ENCODE peak calls at places on chromosomes 13 and 19, in ten cellular contexts. A is spleen, V is A549, G is GM12891, U is lower leg skin, T is testis, C is NB4, X is esophagus squamous epithelium, P is HCT116, K is transverse colon. E is an unnamed sample.

GRCh38 chr19:1383014-1383310 is 745 bp upstream of the NDUFS7 start:
- DNase-seq in K (no peak), G (no peak), T (no peak), U (no peak), P (no peak), A (no peak), V (no peak), C (peak), X (no peak), E (peak)

GRCh38 chr19:10510301-10510802 is 6.9 kb downstream of the S1PR5 start:
- DNase-seq in A (no peak), X (no peak), T (no peak), K (peak), C (peak), U (no peak), G (peak), V (no peak), P (no peak), E (no peak)

GRCh38 chr13:37179646-37180045 is 74.2 kb upstream of the CSNK1A1L start:
- DNase-seq in C (no peak), U (no peak), G (no peak), X (no peak), T (no peak), A (no peak), K (no peak), P (no peak), V (no peak), E (no peak)

GRCh38 chr13:49859568-49859967 is 67.1 kb upstream of the KPNA3 start:
- DNase-seq in X (no peak), P (peak), U (no peak), C (no peak), G (no peak), V (peak), T (no peak), A (no peak), K (peak), E (no peak)

GRCh38 chr19:5360003-5360820 is 19.6 kb upstream of the PTPRS start:
- DNase-seq in T (no peak), A (no peak), G (no peak), X (no peak), P (no peak), V (no peak), U (no peak), C (no peak), K (no peak), E (no peak)

GRCh38 chr13:36369268-36370107 is 23.3 kb upstream of the SPART start:
- DNase-seq in C (no peak), P (no peak), T (no peak), X (no peak), G (no peak), V (no peak), A (no peak), U (no peak), K (no peak), E (no peak)

GRCh38 chr13:73962284-73962683 is 171.9 kb downstream of the KLF12 start:
- DNase-seq in P (no peak), T (no peak), C (no peak), V (no peak), A (no peak), U (no peak), G (no peak), X (no peak), K (no peak), E (no peak)

GRCh38 chr19:51026554-51026831 is at the start of gene KLK11:
- DNase-seq in P (no peak), V (no peak), U (no peak), C (no peak), X (no peak), A (no peak), T (no peak), G (no peak), K (no peak), E (no peak)

GRCh38 chr13:37418490-37418889 is 180.1 kb downstream of the POSTN start:
- DNase-seq in T (no peak), P (no peak), K (no peak), C (no peak), A (no peak), G (no peak), V (no peak), U (no peak), X (no peak), E (no peak)

GRCh38 chr13:54975676-54976075 is 1947.1 kb downstream of the OLFM4 start:
- DNase-seq in T (no peak), P (no peak), U (no peak), X (no peak), C (no peak), V (no peak), K (no peak), G (no peak), A (no peak), E (no peak)

GRCh38 chr13:28492527-28493367 is 2.2 kb downstream of the FLT1 start:
- DNase-seq in G (no peak), A (no peak), P (no peak), T (no peak), V (no peak), C (peak), X (no peak), U (no peak), K (no peak), E (no peak)

GRCh38 chr19:5150902-5151741 is 182.2 kb downstream of the KDM4B start:
- DNase-seq in G (peak), K (no peak), X (no peak), V (no peak), P (no peak), C (no peak), A (peak), T (no peak), U (peak), E (no peak)

GRCh38 chr13:111901301-111901905 is 165.5 kb upstream of the SOX1 start:
- DNase-seq in X (no peak), T (no peak), G (no peak), C (no peak), K (no peak), P (no peak), V (no peak), A (no peak), U (peak), E (no peak)

GRCh38 chr13:18951412-18951811 is 230.2 kb downstream of the TUBA3C start:
- DNase-seq in C (no peak), G (no peak), V (no peak), X (no peak), T (no peak), K (no peak), P (no peak), A (peak), U (peak), E (no peak)

GRCh38 chr19:19642506-19643157 is 825 bp downstream of the GMIP start:
- DNase-seq in T (no peak), G (peak), P (no peak), K (peak), X (no peak), A (no peak), V (no peak), C (peak), U (no peak), E (peak)

GRCh38 chr19:30070970-30071632 is 129.1 kb downstream of the URI1 start:
- DNase-seq in K (peak), V (no peak), X (no peak), P (no peak), C (no peak), U (peak), T (no peak), G (no peak), A (peak), E (no peak)

GRCh38 chr19:14361824-14362223 is 19.4 kb upstream of the ADGRE5 start:
- DNase-seq in V (peak), P (no peak), A (peak), C (peak), K (no peak), U (no peak), T (no peak), X (no peak), G (no peak), E (no peak)

GRCh38 chr13:21671793-21672680 is 1.2 kb downstream of the FGF9 start:
- DNase-seq in U (no peak), K (no peak), G (no peak), T (no peak), P (no peak), A (no peak), X (no peak), C (no peak), V (no peak), E (no peak)

GRCh38 chr13:21837841-21838551 is 167.1 kb downstream of the FGF9 start:
- DNase-seq in K (no peak), P (no peak), C (no peak), V (no peak), T (no peak), U (no peak), A (no peak), X (no peak), G (no peak), E (no peak)

DNA sequence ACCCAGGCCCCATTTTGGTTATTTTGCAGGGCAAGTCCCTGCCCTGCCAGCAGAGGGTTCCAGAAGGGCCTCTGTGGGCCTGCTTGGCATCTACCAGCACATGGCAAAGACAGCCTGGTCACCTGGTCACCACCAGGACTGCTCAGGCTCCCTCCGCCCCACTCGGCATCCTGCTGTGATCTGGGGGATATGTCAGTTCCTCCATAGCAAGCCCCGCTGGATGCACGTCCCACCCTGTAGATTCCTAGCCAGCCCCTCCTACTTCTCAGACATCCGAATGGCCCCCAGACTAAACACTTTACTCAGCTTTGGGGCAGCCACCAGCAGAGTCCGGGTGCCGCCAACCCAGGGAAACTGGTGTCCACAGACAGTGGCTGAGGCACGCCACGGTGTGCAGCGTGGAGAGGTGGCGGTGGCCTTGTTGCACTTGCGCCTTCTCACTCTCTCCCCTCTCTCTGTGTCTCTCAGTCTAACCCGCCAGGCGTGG is 31.8 kb upstream of the USE1 start:
- DNase-seq in U (no peak), X (no peak), T (no peak), V (no peak), P (no peak), K (no peak), G (no peak), A (peak), C (peak), E (no peak)
- TF ChIP-seq POLR2A in U (no peak), X (no peak), T (no peak), V (no peak), P (no peak), K (no peak), G (no peak), A (no peak), C (no peak), E (no peak)

GRCh38 chr19:18568367-18568766 is 3.3 kb upstream of the UBA52 start:
- DNase-seq in P (no peak), T (no peak), U (no peak), C (no peak), K (no peak), X (no peak), G (no peak), V (no peak), A (no peak), E (no peak)

GRCh38 chr19:18574691-18575291 is 3.1 kb downstream of the UBA52 start:
- DNase-seq in T (no peak), X (no peak), G (no peak), K (no peak), C (no peak), A (no peak), V (no peak), U (no peak), P (no peak), E (no peak)

GRCh38 chr19:18576383-18576782 is 4.7 kb downstream of the UBA52 start:
- DNase-seq in P (no peak), A (no peak), X (no peak), G (no peak), T (no peak), U (no peak), V (no peak), K (no peak), C (no peak), E (no peak)

GRCh38 chr19:18566953-18567352 is 4.7 kb upstream of the UBA52 start:
- DNase-seq in G (no peak), T (no peak), C (no peak), K (no peak), X (no peak), U (no peak), P (no peak), V (no peak), A (no peak), E (no peak)

GRCh38 chr19:18571564-18572344 is at the start of gene UBA52:
- DNase-seq in K (peak), U (peak), T (peak), V (peak), A (peak), G (peak), C (peak), X (peak), P (peak), E (peak)
- TF ChIP-seq POLR2A in K (peak), U (no peak), T (peak), V (peak), A (no peak), G (peak), C (peak), X (peak), P (peak), E (peak)

GRCh38 chr13:42279080-42279479 is 7.1 kb downstream of the AKAP11 start:
- DNase-seq in A (no peak), K (no peak), G (no peak), C (peak), X (no peak), P (no peak), V (no peak), T (no peak), U (no peak), E (no peak)

GRCh38 chr13:42279986-42280385 is 8.0 kb downstream of the AKAP11 start:
- DNase-seq in V (no peak), K (no peak), P (no peak), T (no peak), C (no peak), G (no peak), U (no peak), A (no peak), X (no peak), E (no peak)

GRCh38 chr13:42283574-42283973 is 11.6 kb downstream of the AKAP11 start:
- DNase-seq in U (no peak), C (no peak), A (no peak), X (no peak), K (peak), V (no peak), T (no peak), P (no peak), G (no peak), E (no peak)

GRCh38 chr13:42277618-42278276 is 5.8 kb downstream of the AKAP11 start:
- DNase-seq in T (no peak), U (no peak), V (no peak), P (no peak), X (no peak), A (no peak), C (peak), G (no peak), K (no peak), E (no peak)

GRCh38 chr13:42280537-42280936 is 8.6 kb downstream of the AKAP11 start:
- DNase-seq in P (no peak), A (no peak), K (no peak), V (no peak), U (no peak), C (no peak), T (no peak), X (no peak), G (no peak), E (no peak)
- TF ChIP-seq POLR2A in P (no peak), A (no peak), K (no peak), V (no peak), U (no peak), C (no peak), T (no peak), X (no peak), G (no peak), E (no peak)

GRCh38 chr19:48484931-48485612 is 15.9 kb downstream of the CYTH2 start:
- DNase-seq in K (no peak), U (no peak), A (no peak), P (no peak), C (no peak), V (no peak), T (no peak), G (no peak), X (no peak), E (no peak)
- TF ChIP-seq POLR2A in K (no peak), U (no peak), A (no peak), P (no peak), C (no peak), V (no peak), T (no peak), G (no peak), X (no peak), E (no peak)

GRCh38 chr19:18156841-18157464 is 4.0 kb downstream of the PIK3R2 start:
- DNase-seq in U (peak), X (no peak), G (no peak), C (no peak), T (peak), K (peak), A (peak), P (peak), V (peak), E (peak)
- TF ChIP-seq POLR2A in U (no peak), X (no peak), G (no peak), C (no peak), T (no peak), K (no peak), A (no peak), P (no peak), V (no peak), E (no peak)

DNA sequence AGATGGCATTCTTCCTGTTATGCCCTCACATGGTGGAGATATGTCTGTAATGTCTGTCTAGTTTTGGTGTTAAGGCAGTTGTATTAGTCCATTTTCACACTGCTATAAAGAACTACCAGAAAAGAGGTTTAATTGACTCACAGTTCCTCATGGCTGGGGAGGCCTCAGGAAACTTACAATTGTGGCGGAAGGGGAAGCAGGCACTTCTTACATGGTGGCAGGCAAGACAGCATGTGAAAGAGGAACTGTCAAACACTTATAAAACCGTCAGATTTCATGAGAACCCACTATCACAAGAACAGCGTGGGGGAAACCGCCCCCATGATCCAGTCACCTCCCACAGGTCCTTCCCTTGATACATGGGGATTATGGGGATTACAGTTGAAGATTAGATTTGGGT is 3.2 kb downstream of the ZNF441 start:
- DNase-seq in P (no peak), K (no peak), X (no peak), T (no peak), V (no peak), A (no peak), G (no peak), U (no peak), C (peak), E (no peak)
- TF ChIP-seq POLR2A in P (no peak), K (no peak), X (no peak), T (no peak), V (no peak), A (no peak), G (no peak), U (no peak), C (no peak), E (no peak)

E was measured in H54.